ENCODE peak calls at places on chromosomes 2 and 18, in nine cellular contexts. C, R, O, U, M, H, B, N and S are unnamed samples.

GRCh38 chr2:183541766-183542165 is 417.5 kb downstream of the NUP35 start:
- DNase-seq in O (no peak), N (no peak), U (no peak), C (no peak), B (peak), R (no peak), H (no peak), M (no peak), S (no peak)

GRCh38 chr2:137942785-137943034 is 21.6 kb upstream of the HNMT start:
- DNase-seq in C (no peak), N (no peak), H (no peak), U (no peak), M (no peak), O (no peak), R (no peak), B (no peak), S (no peak)

GRCh38 chr18:26460449-26461091 is 87.8 kb downstream of the KCTD1 start:
- DNase-seq in O (no peak), R (peak), H (peak), U (no peak), M (peak), B (no peak), C (peak), N (no peak), S (no peak)

GRCh38 chr2:134839649-134840048 is 1.2 kb downstream of the ACMSD start:
- DNase-seq in M (no peak), N (no peak), U (no peak), O (no peak), B (no peak), R (no peak), C (no peak), H (no peak), S (no peak)

GRCh38 chr18:48853588-48853987 is 97.2 kb downstream of the SMAD7 start:
- DNase-seq in M (no peak), C (no peak), N (no peak), O (no peak), U (no peak), B (no peak), H (no peak), R (no peak), S (no peak)

GRCh38 chr2:160075171-160075570 is 12.8 kb upstream of the PLA2R1 start:
- DNase-seq in N (no peak), U (no peak), H (no peak), B (peak), M (peak), O (no peak), R (no peak), C (no peak), S (peak)

GRCh38 chr2:219001577-219002394 is 8.6 kb upstream of the CRYBA2 start:
- DNase-seq in B (peak), O (no peak), U (no peak), N (peak), H (no peak), M (no peak), R (peak), C (no peak), S (no peak)

GRCh38 chr18:6546229-6546628 is 131.5 kb upstream of the L3MBTL4 start:
- DNase-seq in C (no peak), R (peak), N (no peak), H (no peak), O (no peak), B (no peak), U (no peak), M (no peak), S (no peak)

GRCh38 chr18:48486762-48487161 is 52.1 kb upstream of the CTIF start:
- DNase-seq in N (no peak), O (no peak), H (no peak), U (no peak), C (no peak), R (no peak), B (no peak), M (peak), S (no peak)

GRCh38 chr18:9951022-9951859 is 37.4 kb downstream of the VAPA start:
- DNase-seq in R (no peak), N (no peak), B (no peak), C (no peak), U (no peak), O (no peak), H (no peak), M (peak), S (no peak)

GRCh38 chr2:73253901-73254300 is 19.8 kb downstream of the CCT7 start:
- DNase-seq in C (no peak), O (no peak), N (no peak), U (no peak), R (no peak), B (no peak), M (no peak), H (no peak), S (no peak)

GRCh38 chr18:56661414-56662101 is 10.4 kb downstream of the WDR7 start:
- DNase-seq in H (no peak), N (no peak), B (no peak), C (no peak), U (no peak), M (peak), O (no peak), R (no peak), S (no peak)

GRCh38 chr2:188142636-188143035 is 149.0 kb upstream of the GULP1 start:
- DNase-seq in H (no peak), N (no peak), M (peak), U (no peak), C (no peak), R (no peak), O (no peak), B (no peak), S (no peak)

GRCh38 chr2:144938308-144938709 is 418.4 kb upstream of the ZEB2 start:
- DNase-seq in U (no peak), M (peak), B (no peak), R (no peak), H (no peak), N (no peak), O (no peak), C (no peak), S (no peak)

GRCh38 chr2:49490710-49491109 is 336.4 kb upstream of the FSHR start:
- DNase-seq in U (no peak), O (peak), H (peak), C (no peak), N (peak), M (no peak), B (peak), R (peak), S (no peak)

GRCh38 chr2:7256377-7256776 is 339.2 kb downstream of the RNF144A start:
- DNase-seq in N (no peak), H (no peak), O (no peak), R (no peak), C (no peak), B (no peak), M (no peak), U (no peak), S (no peak)

GRCh38 chr2:216555274-216555673 is 56.6 kb downstream of the RPL37A start:
- DNase-seq in B (no peak), U (no peak), O (no peak), H (peak), R (peak), N (no peak), M (no peak), C (no peak), S (peak)

GRCh38 chr18:3401669-3402620 is 48.0 kb upstream of the TGIF1 start:
- DNase-seq in U (no peak), O (no peak), B (no peak), R (no peak), H (no peak), M (no peak), C (peak), N (no peak), S (no peak)

GRCh38 chr2:154995332-154995731 is 296.8 kb downstream of the KCNJ3 start:
- DNase-seq in R (no peak), M (no peak), C (no peak), N (no peak), B (no peak), U (no peak), H (no peak), O (no peak), S (no peak)

GRCh38 chr18:55779711-55780590 is 192.0 kb upstream of the TCF4 start:
- DNase-seq in N (peak), U (no peak), C (no peak), B (peak), M (peak), O (no peak), R (peak), H (peak), S (peak)

GRCh38 chr2:186599186-186599778 is 9.4 kb downstream of the ITGAV start:
- DNase-seq in O (no peak), C (no peak), B (no peak), R (no peak), N (no peak), H (no peak), U (no peak), M (peak), S (no peak)

GRCh38 chr2:45093181-45093580 is 83.9 kb upstream of the SIX2 start:
- DNase-seq in M (no peak), U (no peak), H (no peak), B (no peak), N (no peak), O (no peak), C (no peak), R (no peak), S (no peak)

GRCh38 chr18:25399554-25399953 is 47.6 kb upstream of the ZNF521 start:
- DNase-seq in N (no peak), R (no peak), B (no peak), O (no peak), C (no peak), M (peak), U (no peak), H (no peak), S (no peak)

GRCh38 chr18:79439201-79440023 is 43.7 kb downstream of the NFATC1 start:
- DNase-seq in M (peak), U (no peak), N (no peak), C (no peak), O (no peak), R (no peak), B (no peak), H (no peak), S (peak)

GRCh38 chr2:172100080-172101007 is 2.4 kb downstream of the DLX2 start:
- DNase-seq in O (no peak), M (no peak), N (no peak), U (no peak), C (no peak), B (no peak), R (no peak), H (no peak), S (no peak)

GRCh38 chr2:66255871-66256270 is 179.1 kb upstream of the MEIS1 start:
- DNase-seq in R (no peak), C (no peak), U (no peak), B (no peak), H (no peak), M (no peak), N (no peak), O (no peak), S (no peak)

GRCh38 chr2:196131384-196131861 is 40.0 kb downstream of the STK17B start:
- DNase-seq in R (no peak), U (no peak), O (no peak), N (no peak), B (peak), M (peak), C (peak), H (peak), S (no peak)

GRCh38 chr2:151049746-151050145 is 211.9 kb downstream of the RBM43 start:
- DNase-seq in H (no peak), M (peak), C (no peak), R (no peak), N (no peak), U (no peak), O (no peak), B (no peak), S (no peak)

GRCh38 chr2:4272261-4272858 is 569.0 kb downstream of the DCDC2C start:
- DNase-seq in M (no peak), U (no peak), C (no peak), H (no peak), O (no peak), B (no peak), N (no peak), R (no peak), S (no peak)

GRCh38 chr2:229910832-229911412 is 10.9 kb downstream of the TRIP12 start:
- DNase-seq in B (peak), C (no peak), U (no peak), N (no peak), M (no peak), R (no peak), O (no peak), H (no peak), S (no peak)

GRCh38 chr2:112884869-112885502 is 26.0 kb upstream of the IL37 start:
- DNase-seq in N (peak), C (peak), H (peak), B (peak), M (no peak), U (no peak), O (peak), R (peak), S (no peak)

GRCh38 chr2:145777297-145777696 is 1257.4 kb upstream of the ZEB2 start:
- DNase-seq in C (no peak), N (no peak), H (no peak), M (peak), U (no peak), O (no peak), R (no peak), B (no peak), S (no peak)

GRCh38 chr2:73074110-73075069 is 2.9 kb upstream of the SFXN5 start:
- DNase-seq in H (no peak), R (no peak), U (no peak), M (no peak), O (no peak), B (no peak), C (no peak), N (no peak), S (peak)

GRCh38 chr2:9229470-9229820 is 22.8 kb downstream of the ASAP2 start:
- DNase-seq in H (no peak), C (no peak), U (no peak), O (no peak), R (no peak), B (no peak), M (no peak), N (no peak), S (no peak)

GRCh38 chr2:22525676-22526075 is 859.3 kb upstream of the KLHL29 start:
- DNase-seq in B (no peak), H (no peak), N (no peak), U (no peak), O (no peak), C (no peak), M (no peak), R (no peak), S (no peak)

GRCh38 chr2:22189893-22190292 is 1066.1 kb downstream of the TDRD15 start:
- DNase-seq in N (no peak), B (no peak), C (no peak), M (peak), H (no peak), U (no peak), O (no peak), R (no peak), S (no peak)

GRCh38 chr2:1731512-1731962 is 12.8 kb downstream of the PXDN start:
- DNase-seq in H (peak), U (no peak), R (no peak), B (peak), N (no peak), M (peak), C (no peak), O (no peak), S (no peak)

GRCh38 chr2:186595219-186595618 is 5.4 kb downstream of the ITGAV start:
- DNase-seq in N (no peak), R (peak), B (no peak), C (no peak), H (peak), O (no peak), U (no peak), M (peak), S (no peak)

GRCh38 chr2:223815884-223816570 is 21.4 kb downstream of the AP1S3 start:
- DNase-seq in O (no peak), C (no peak), N (no peak), R (no peak), U (no peak), B (no peak), M (no peak), H (no peak), S (no peak)

GRCh38 chr2:158413581-158413980 is 43.0 kb downstream of the CCDC148 start:
- DNase-seq in N (no peak), H (no peak), M (peak), U (no peak), R (no peak), B (no peak), C (no peak), O (no peak), S (no peak)

GRCh38 chr2:12861344-12861942 is 144.7 kb downstream of the TRIB2 start:
- DNase-seq in N (no peak), R (no peak), O (no peak), C (no peak), B (no peak), M (peak), U (no peak), H (no peak), S (no peak)
- TF ChIP-seq POLR2A in N (no peak), R (no peak), O (no peak), C (no peak), B (no peak), M (no peak), U (no peak), H (no peak), S (no peak)

GRCh38 chr2:208189782-208190181 is at the start of gene C2orf80:
- DNase-seq in O (no peak), N (no peak), C (no peak), H (no peak), U (no peak), B (no peak), R (no peak), M (no peak), S (no peak)

GRCh38 chr2:208183526-208183925 is 6.3 kb downstream of the C2orf80 start:
- DNase-seq in N (no peak), C (no peak), H (peak), R (no peak), M (no peak), B (no peak), O (no peak), U (no peak), S (no peak)

GRCh38 chr2:208186921-208187320 is 2.9 kb downstream of the C2orf80 start:
- DNase-seq in R (no peak), U (no peak), H (no peak), O (no peak), M (no peak), N (no peak), B (no peak), C (no peak), S (no peak)

GRCh38 chr2:208183937-208184336 is 5.9 kb downstream of the C2orf80 start:
- DNase-seq in U (no peak), M (no peak), N (no peak), B (no peak), H (no peak), O (no peak), C (no peak), R (no peak), S (no peak)

DNA sequence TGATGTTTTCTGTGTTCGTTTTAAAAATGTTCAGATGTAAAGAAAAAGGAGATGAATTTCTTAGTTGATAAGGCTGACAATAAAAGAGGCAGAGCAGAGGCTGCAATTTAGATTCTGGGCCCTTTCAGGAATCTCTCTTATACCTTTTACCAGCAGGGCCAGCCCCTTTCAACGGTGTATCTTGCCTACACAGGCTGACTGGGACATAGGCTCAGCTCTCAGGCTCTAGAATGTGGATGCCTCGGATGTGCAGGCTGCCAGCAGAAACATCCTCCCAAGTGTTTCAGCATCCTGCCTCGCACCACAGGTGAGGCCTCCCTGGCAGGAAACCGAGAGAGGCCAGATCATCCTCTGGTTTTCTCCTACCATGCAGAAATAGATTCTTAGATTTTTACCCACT is 3.4 kb downstream of the C2orf80 start:
- DNase-seq in O (no peak), U (no peak), H (no peak), B (no peak), C (no peak), M (no peak), R (no peak), N (no peak), S (no peak)
- H3K4me3 ChIP-seq in O (no peak), U (no peak), H (no peak), B (no peak), C (no peak), M (no peak), R (no peak), N (no peak), S (no peak)

GRCh38 chr2:238847841-238848565 is at the start of gene TWIST2:
- DNase-seq in M (peak), U (no peak), N (no peak), C (no peak), B (peak), O (no peak), R (peak), H (peak), S (peak)
- TF ChIP-seq POLR2A in M (peak), U (peak), N (no peak), C (no peak), B (no peak), O (no peak), R (no peak), H (no peak), S (peak)

DNA sequence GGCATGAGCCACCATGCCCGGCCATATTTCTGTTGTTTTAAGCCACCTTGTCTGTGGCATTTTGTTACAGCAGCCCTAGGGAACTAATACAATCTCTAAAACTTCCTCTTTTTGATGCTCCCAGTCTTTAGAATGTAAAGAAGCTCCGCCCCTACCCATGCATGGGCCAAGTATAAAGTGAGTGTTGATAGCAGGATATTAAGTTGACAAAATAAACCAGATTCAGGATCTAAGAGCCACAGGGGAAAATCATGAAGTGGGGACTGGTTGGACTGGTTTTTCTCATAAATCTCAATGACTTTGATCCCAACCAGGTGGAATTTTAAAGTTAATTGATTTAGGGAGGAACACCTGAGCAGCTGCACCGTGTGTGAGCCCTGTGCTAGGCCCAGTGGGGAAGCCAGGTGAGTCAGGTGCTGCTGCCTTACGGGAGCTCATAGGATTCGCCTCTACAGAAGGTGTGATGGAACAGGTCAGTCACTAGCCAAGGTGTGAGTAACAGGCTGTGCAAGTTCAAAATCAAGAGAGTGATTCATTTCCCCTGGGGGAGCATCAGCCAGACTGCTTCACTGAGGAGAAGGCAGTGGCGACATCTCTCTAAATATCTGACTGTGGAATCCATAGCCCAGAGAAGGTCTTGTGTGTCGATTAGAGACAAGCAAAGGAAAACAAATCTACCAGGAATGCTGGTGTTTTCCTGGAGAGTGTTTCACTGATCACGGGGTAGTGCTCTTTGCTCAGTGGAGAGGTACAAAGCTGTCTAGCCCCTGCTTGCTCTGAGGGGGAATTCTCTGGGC is 63.0 kb upstream of the MSH2 start:
- DNase-seq in U (no peak), O (no peak), R (peak), B (peak), N (no peak), H (no peak), C (no peak), M (peak), S (no peak)
- H3K4me3 ChIP-seq in U (no peak), O (no peak), R (no peak), B (no peak), N (no peak), H (no peak), C (no peak), M (no peak), S (no peak)

GRCh38 chr2:241314933-241315182 is 614 bp downstream of the HDLBP start:
- DNase-seq in B (no peak), U (no peak), O (no peak), M (no peak), R (no peak), H (no peak), N (no peak), C (no peak), S (no peak)
- TF ChIP-seq POLR2A in B (peak), U (peak), O (no peak), M (peak), R (peak), H (no peak), N (no peak), C (peak), S (peak)

DNA sequence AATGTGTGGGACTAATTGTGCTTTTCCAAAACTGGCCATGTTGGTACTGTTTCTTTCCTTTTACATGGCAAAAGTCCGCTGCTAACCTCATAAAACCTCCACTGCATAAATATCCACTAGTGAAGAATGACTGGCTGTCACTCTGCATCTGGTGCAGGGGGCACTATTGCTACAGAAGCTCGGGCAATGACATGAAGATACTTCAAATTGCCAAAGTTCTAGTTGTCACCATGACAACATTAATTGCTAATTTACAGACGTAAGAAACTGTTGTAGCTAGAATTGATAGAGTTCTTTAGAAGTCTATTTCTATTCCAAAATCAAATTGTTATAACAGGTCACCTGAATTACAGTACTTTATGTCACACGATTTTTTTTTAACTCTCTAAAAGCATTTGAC is 861 bp downstream of the CFAP210 start:
- DNase-seq in R (no peak), C (no peak), N (no peak), H (no peak), M (no peak), B (no peak), O (no peak), U (no peak), S (no peak)
- H3K4me3 ChIP-seq in R (no peak), C (no peak), N (no peak), H (no peak), M (no peak), B (peak), O (peak), U (no peak), S (no peak)